ENCODE peak calls at places on chromosomes 5 and 9, in ten cellular contexts. B is occipital lobe; I is stimulated activated naive B cell treated with anti-CD40 and anti-IgM and Interleukin-4, amounts not matched to agents 10 μg/mL and 1 μg/mL and 100 μg/mL, for 72 hours; H is fibroblast of pulmonary artery; D is LHCN-M2; X is astrocyte of the spinal cord; U is AG20443; P is GM12891; M is right cardiac atrium; C is activated CD4-positive, alpha-beta T cell treated with anti-CD3 and anti-CD28 coated beads for 4 hours. F is an unnamed sample.

GRCh38 chr5:168282120-168282519 is 9.3 kb upstream of the WWC1 start:
- DNase-seq in B (no peak), I (no peak), H (peak; percentile 80), D (no peak), X (peak; percentile 22), U (peak; percentile 72), P (no peak), M (no peak), C (no peak), F (no peak)

GRCh38 chr5:36360311-36360710 is 58.6 kb upstream of the RANBP3L start:
- DNase-seq in B (no peak), I (no peak), H (no peak), D (no peak), X (no peak), U (no peak), P (no peak), M (no peak), C (no peak), F (no peak)

GRCh38 chr5:98556707-98557106 is 216.8 kb upstream of the RGMB start:
- DNase-seq in B (no peak), I (no peak), H (no peak), D (no peak), X (peak; percentile 11), U (no peak), P (no peak), M (no peak), C (no peak), F (no peak)

GRCh38 chr5:89211836-89212235 is 328.9 kb upstream of the MEF2C start:
- DNase-seq in B (no peak), I (no peak), H (peak; percentile 76), D (peak; percentile 91), X (peak; percentile 88), U (peak; percentile 72), P (no peak), M (no peak), C (no peak), F (no peak)

GRCh38 chr9:35415769-35416427 is 74.0 kb upstream of the RUSC2 start:
- DNase-seq in B (no peak), I (no peak), H (no peak), D (no peak), X (no peak), U (no peak), P (no peak), M (no peak), C (no peak), F (no peak)

GRCh38 chr5:179699640-179700298 is 1.0 kb downstream of the CANX start:
- DNase-seq in B (no peak), I (peak; percentile 51), H (peak; percentile 40), D (peak; percentile 61), X (peak; percentile 25), U (peak; percentile 53), P (no peak), M (no peak), C (no peak), F (no peak)

GRCh38 chr5:129079496-129079895 is 15.1 kb upstream of the ISOC1 start:
- DNase-seq in B (no peak), I (no peak), H (no peak), D (no peak), X (peak; percentile 17), U (no peak), P (no peak), M (no peak), C (no peak), F (no peak)

GRCh38 chr5:117889592-117889991 is 1098.8 kb downstream of the DTWD2 start:
- DNase-seq in B (no peak), I (no peak), H (peak; percentile 71), D (peak; percentile 65), X (peak; percentile 18), U (no peak), P (no peak), M (no peak), C (no peak), F (no peak)

GRCh38 chr5:664343-664993 is 28.7 kb downstream of the TPPP start:
- DNase-seq in B (no peak), I (no peak), H (no peak), D (no peak), X (no peak), U (no peak), P (no peak), M (peak; percentile 9), C (no peak), F (no peak)

GRCh38 chr9:74497750-74498615 is 848 bp downstream of the RORB start:
- DNase-seq in B (peak; percentile 56), I (no peak), H (peak; percentile 23), D (peak; percentile 1), X (peak; percentile 38), U (peak; percentile 46), P (peak; percentile 25), M (no peak), C (no peak), F (peak; percentile 37)

GRCh38 chr9:88757406-88758010 is 222.5 kb downstream of the NXNL2 start:
- DNase-seq in B (no peak), I (no peak), H (no peak), D (no peak), X (no peak), U (no peak), P (no peak), M (no peak), C (no peak), F (no peak)

GRCh38 chr5:153456354-153456753 is 34.1 kb upstream of the GRIA1 start:
- DNase-seq in B (no peak), I (no peak), H (no peak), D (no peak), X (no peak), U (no peak), P (no peak), M (no peak), C (no peak), F (no peak)

GRCh38 chr5:134209477-134210240 is 16.2 kb downstream of the PPP2CA start:
- DNase-seq in B (no peak), I (no peak), H (no peak), D (no peak), X (no peak), U (no peak), P (no peak), M (no peak), C (no peak), F (no peak)

GRCh38 chr5:93622240-93622885 is 39.3 kb downstream of the NR2F1 start:
- DNase-seq in B (peak; percentile 40), I (no peak), H (peak; percentile 74), D (peak; percentile 80), X (peak; percentile 73), U (peak; percentile 30), P (no peak), M (no peak), C (no peak), F (no peak)

GRCh38 chr5:10689391-10690081 is 71.5 kb downstream of the DAP start:
- DNase-seq in B (no peak), I (no peak), H (peak; percentile 24), D (peak; percentile 68), X (no peak), U (peak; percentile 47), P (no peak), M (no peak), C (no peak), F (no peak)

GRCh38 chr5:10595678-10596309 is 31.9 kb downstream of the ANKRD33B start:
- DNase-seq in B (no peak), I (no peak), H (peak; percentile 85), D (peak; percentile 92), X (peak; percentile 89), U (peak; percentile 90), P (no peak), M (peak; percentile 40), C (peak; percentile 41), F (peak; percentile 41)

GRCh38 chr9:14797442-14797841 is 74.9 kb upstream of the CER1 start:
- DNase-seq in B (no peak), I (no peak), H (peak; percentile 8), D (peak; percentile 19), X (no peak), U (no peak), P (no peak), M (no peak), C (no peak), F (no peak)